ENCODE peak calls at places on chromosome 20, in ten cellular contexts. One of them, this sample, is unnamed.

GRCh38 chr20:20492521-20493334 is 124.8 kb downstream of the INSM1 start:
- DNase-seq in neural crest cell: peak; percentile 45
- DNase-seq in coronary artery: no peak
- DNase-seq in T-helper 9 cell: no peak
- DNase-seq in T follicular helper cell: no peak
- DNase-seq in lung microvascular endothelial cell: peak; percentile 31
- DNase-seq in small intestine: no peak
- DNase-seq in COR-L47: peak; percentile 69
- DNase-seq in AG09309: no peak
- DNase-seq in BJ: no peak
- DNase-seq in this sample: no peak

GRCh38 chr20:10313701-10314100 is 95.1 kb downstream of the SNAP25 start:
- DNase-seq in coronary artery: no peak
- DNase-seq in BJ: no peak
- DNase-seq in COR-L47: no peak
- DNase-seq in AG09309: no peak
- DNase-seq in T-helper 9 cell: no peak
- DNase-seq in T follicular helper cell: no peak
- DNase-seq in small intestine: no peak
- DNase-seq in neural crest cell: no peak
- DNase-seq in lung microvascular endothelial cell: no peak
- DNase-seq in this sample: no peak

GRCh38 chr20:23294671-23295070 is 55.9 kb upstream of the NXT1 start:
- DNase-seq in small intestine: no peak
- DNase-seq in BJ: no peak
- DNase-seq in T-helper 9 cell: no peak
- DNase-seq in COR-L47: no peak
- DNase-seq in AG09309: no peak
- DNase-seq in coronary artery: peak; percentile 41
- DNase-seq in neural crest cell: no peak
- DNase-seq in T follicular helper cell: no peak
- DNase-seq in lung microvascular endothelial cell: no peak
- DNase-seq in this sample: no peak

GRCh38 chr20:48541581-48542071 is 286.2 kb downstream of the PREX1 start:
- DNase-seq in neural crest cell: no peak
- DNase-seq in T follicular helper cell: no peak
- DNase-seq in COR-L47: no peak
- DNase-seq in AG09309: no peak
- DNase-seq in BJ: no peak
- DNase-seq in lung microvascular endothelial cell: no peak
- DNase-seq in small intestine: no peak
- DNase-seq in coronary artery: no peak
- DNase-seq in T-helper 9 cell: no peak
- DNase-seq in this sample: no peak

GRCh38 chr20:47198254-47198671 is 158.2 kb downstream of the ZMYND8 start:
- DNase-seq in coronary artery: no peak
- DNase-seq in AG09309: no peak
- DNase-seq in small intestine: no peak
- DNase-seq in neural crest cell: no peak
- DNase-seq in COR-L47: no peak
- DNase-seq in T follicular helper cell: no peak
- DNase-seq in T-helper 9 cell: no peak
- DNase-seq in BJ: no peak
- DNase-seq in lung microvascular endothelial cell: no peak
- DNase-seq in this sample: no peak

GRCh38 chr20:15867017-15867416 is 706.2 kb downstream of the KIF16B start:
- DNase-seq in T follicular helper cell: no peak
- DNase-seq in lung microvascular endothelial cell: no peak
- DNase-seq in COR-L47: no peak
- DNase-seq in small intestine: no peak
- DNase-seq in neural crest cell: no peak
- DNase-seq in coronary artery: no peak
- DNase-seq in T-helper 9 cell: no peak
- DNase-seq in AG09309: no peak
- DNase-seq in BJ: no peak
- DNase-seq in this sample: no peak

GRCh38 chr20:11917663-11918062 is at the start of gene BTBD3:
- DNase-seq in small intestine: peak; percentile 68
- DNase-seq in lung microvascular endothelial cell: peak; percentile 68
- DNase-seq in COR-L47: peak; percentile 86
- DNase-seq in T follicular helper cell: no peak
- DNase-seq in neural crest cell: no peak
- DNase-seq in coronary artery: no peak
- DNase-seq in AG09309: no peak
- DNase-seq in BJ: no peak
- DNase-seq in T-helper 9 cell: no peak
- DNase-seq in this sample: peak; percentile 62

GRCh38 chr20:12358655-12359009 is 440.9 kb downstream of the BTBD3 start:
- DNase-seq in T follicular helper cell: no peak
- DNase-seq in neural crest cell: no peak
- DNase-seq in BJ: no peak
- DNase-seq in lung microvascular endothelial cell: no peak
- DNase-seq in COR-L47: no peak
- DNase-seq in coronary artery: no peak
- DNase-seq in small intestine: no peak
- DNase-seq in T-helper 9 cell: no peak
- DNase-seq in AG09309: no peak
- DNase-seq in this sample: no peak

GRCh38 chr20:41138527-41139226 is 1.3 kb downstream of the PLCG1 start:
- DNase-seq in BJ: no peak
- DNase-seq in coronary artery: no peak
- DNase-seq in small intestine: peak; percentile 66
- DNase-seq in AG09309: no peak
- DNase-seq in neural crest cell: no peak
- DNase-seq in COR-L47: no peak
- DNase-seq in T-helper 9 cell: no peak
- DNase-seq in T follicular helper cell: no peak
- DNase-seq in lung microvascular endothelial cell: peak; percentile 43
- DNase-seq in this sample: no peak

GRCh38 chr20:21050710-21051109 is 55.4 kb downstream of the LINC00237 start:
- DNase-seq in AG09309: no peak
- DNase-seq in T follicular helper cell: no peak
- DNase-seq in lung microvascular endothelial cell: no peak
- DNase-seq in BJ: no peak
- DNase-seq in T-helper 9 cell: no peak
- DNase-seq in small intestine: no peak
- DNase-seq in neural crest cell: no peak
- DNase-seq in COR-L47: no peak
- DNase-seq in coronary artery: no peak
- DNase-seq in this sample: no peak

GRCh38 chr20:25087186-25087929 is 5.4 kb upstream of the VSX1 start:
- DNase-seq in coronary artery: no peak
- DNase-seq in neural crest cell: no peak
- DNase-seq in small intestine: no peak
- DNase-seq in T follicular helper cell: no peak
- DNase-seq in COR-L47: peak; percentile 83
- DNase-seq in T-helper 9 cell: no peak
- DNase-seq in BJ: no peak
- DNase-seq in AG09309: no peak
- DNase-seq in lung microvascular endothelial cell: no peak
- DNase-seq in this sample: no peak

GRCh38 chr20:61162506-61162905 is 89.6 kb upstream of the CDH4 start:
- DNase-seq in coronary artery: no peak
- DNase-seq in AG09309: no peak
- DNase-seq in BJ: no peak
- DNase-seq in T-helper 9 cell: no peak
- DNase-seq in COR-L47: no peak
- DNase-seq in T follicular helper cell: no peak
- DNase-seq in small intestine: no peak
- DNase-seq in lung microvascular endothelial cell: no peak
- DNase-seq in neural crest cell: no peak
- DNase-seq in this sample: no peak

GRCh38 chr20:6583134-6583738 is 184.2 kb upstream of the BMP2 start:
- DNase-seq in BJ: no peak
- DNase-seq in AG09309: no peak
- DNase-seq in COR-L47: peak; percentile 27
- DNase-seq in T follicular helper cell: no peak
- DNase-seq in coronary artery: no peak
- DNase-seq in neural crest cell: peak; percentile 18
- DNase-seq in small intestine: peak; percentile 74
- DNase-seq in lung microvascular endothelial cell: peak; percentile 52
- DNase-seq in T-helper 9 cell: no peak
- DNase-seq in this sample: no peak

GRCh38 chr20:11880694-11881093 is 37.0 kb upstream of the BTBD3 start:
- DNase-seq in BJ: no peak
- DNase-seq in coronary artery: no peak
- DNase-seq in neural crest cell: no peak
- DNase-seq in T-helper 9 cell: no peak
- DNase-seq in small intestine: no peak
- DNase-seq in COR-L47: peak; percentile 46
- DNase-seq in lung microvascular endothelial cell: no peak
- DNase-seq in T follicular helper cell: no peak
- DNase-seq in AG09309: no peak
- DNase-seq in this sample: no peak

GRCh38 chr20:57382516-57382915 is 8.7 kb upstream of the RBM38 start:
- DNase-seq in neural crest cell: no peak
- DNase-seq in small intestine: no peak
- DNase-seq in COR-L47: no peak
- DNase-seq in T-helper 9 cell: no peak
- DNase-seq in T follicular helper cell: no peak
- DNase-seq in AG09309: no peak
- DNase-seq in lung microvascular endothelial cell: no peak
- DNase-seq in BJ: no peak
- DNase-seq in coronary artery: no peak
- DNase-seq in this sample: no peak

GRCh38 chr20:63943007-63943807 is 13.0 kb downstream of the UCKL1 start:
- DNase-seq in T follicular helper cell: no peak
- DNase-seq in T-helper 9 cell: no peak
- DNase-seq in small intestine: no peak
- DNase-seq in lung microvascular endothelial cell: no peak
- DNase-seq in BJ: no peak
- DNase-seq in coronary artery: no peak
- DNase-seq in COR-L47: no peak
- DNase-seq in AG09309: no peak
- DNase-seq in neural crest cell: no peak
- DNase-seq in this sample: no peak

GRCh38 chr20:36658300-36658699 is 12.3 kb upstream of the SLA2 start:
- DNase-seq in neural crest cell: no peak
- DNase-seq in T follicular helper cell: no peak
- DNase-seq in T-helper 9 cell: no peak
- DNase-seq in coronary artery: no peak
- DNase-seq in AG09309: no peak
- DNase-seq in COR-L47: no peak
- DNase-seq in lung microvascular endothelial cell: no peak
- DNase-seq in small intestine: peak; percentile 6
- DNase-seq in BJ: no peak
- DNase-seq in this sample: no peak

GRCh38 chr20:18856873-18857272 is 43.3 kb downstream of the SCP2D1 start:
- DNase-seq in COR-L47: no peak
- DNase-seq in T-helper 9 cell: no peak
- DNase-seq in small intestine: no peak
- DNase-seq in neural crest cell: no peak
- DNase-seq in BJ: no peak
- DNase-seq in coronary artery: no peak
- DNase-seq in AG09309: no peak
- DNase-seq in T follicular helper cell: no peak
- DNase-seq in lung microvascular endothelial cell: no peak
- DNase-seq in this sample: no peak

GRCh38 chr20:37231970-37232620 is 29.5 kb downstream of the GHRH start:
- DNase-seq in lung microvascular endothelial cell: no peak
- DNase-seq in COR-L47: no peak
- DNase-seq in coronary artery: no peak
- DNase-seq in small intestine: no peak
- DNase-seq in T-helper 9 cell: no peak
- DNase-seq in T follicular helper cell: no peak
- DNase-seq in AG09309: no peak
- DNase-seq in BJ: no peak
- DNase-seq in neural crest cell: no peak
- DNase-seq in this sample: no peak

This sample was measured in NCI-H187 treated with DMSO at 0.1 percent for 48 hours.